ENCODE peak calls at places on chromosomes 5 and 9, in seven cellular contexts. G is CD8-positive, alpha-beta T cell; Z is adrenal gland; N is endothelial cell; I is HL-60; T is cardiac muscle cell; R is PC-9. F is an unnamed sample.

GRCh38 chr5:150238646-150239045 is 48.8 kb downstream of the SLC6A7 start:
- DNase-seq in G (no peak), Z (no peak), N (no peak), I (no peak), T (no peak), R (no peak), F (no peak)

GRCh38 chr9:37953775-37954437 is 50.0 kb upstream of the SLC25A51 start:
- DNase-seq in G (no peak), Z (peak; percentile 84), N (no peak), I (no peak), T (peak; percentile 89), R (peak; percentile 95), F (no peak)

GRCh38 chr5:172919525-172920446 is 39.4 kb upstream of the RPL26L1 start:
- DNase-seq in G (no peak), Z (peak; percentile 91), N (no peak), I (no peak), T (peak; percentile 67), R (no peak), F (no peak)

GRCh38 chr9:72909428-72909827 is 43.4 kb downstream of the ALDH1A1 start:
- DNase-seq in G (no peak), Z (no peak), N (no peak), I (no peak), T (no peak), R (no peak), F (no peak)

GRCh38 chr9:128102196-128102595 is 25.3 kb downstream of the PTGES2 start:
- DNase-seq in G (no peak), Z (no peak), N (no peak), I (no peak), T (no peak), R (no peak), F (no peak)

GRCh38 chr9:14058078-14058688 is 255.8 kb downstream of the NFIB start:
- DNase-seq in G (no peak), Z (no peak), N (no peak), I (no peak), T (no peak), R (no peak), F (no peak)

GRCh38 chr5:98065261-98065909 is 708.1 kb upstream of the RGMB start:
- DNase-seq in G (no peak), Z (no peak), N (no peak), I (no peak), T (no peak), R (no peak), F (no peak)

GRCh38 chr5:176405656-176406435 is 10.5 kb downstream of the CLTB start:
- DNase-seq in G (no peak), Z (no peak), N (peak; percentile 18), I (no peak), T (no peak), R (peak; percentile 25), F (no peak)

GRCh38 chr9:78973906-78974305 is 597.9 kb upstream of the TLE4 start:
- DNase-seq in G (no peak), Z (no peak), N (no peak), I (no peak), T (no peak), R (peak; percentile 41), F (no peak)

GRCh38 chr5:137325721-137326120 is 173.4 kb downstream of the SPOCK1 start:
- DNase-seq in G (no peak), Z (no peak), N (no peak), I (no peak), T (no peak), R (no peak), F (no peak)

GRCh38 chr5:36279054-36279698 is 22.5 kb downstream of the RANBP3L start:
- DNase-seq in G (no peak), Z (no peak), N (no peak), I (no peak), T (peak; percentile 56), R (no peak), F (no peak)

GRCh38 chr5:172901012-172901780 is 58.0 kb upstream of the RPL26L1 start:
- DNase-seq in G (no peak), Z (peak; percentile 65), N (no peak), I (no peak), T (peak; percentile 90), R (no peak), F (no peak)

GRCh38 chr5:149260761-149261160 is 10.9 kb upstream of the AFAP1L1 start:
- DNase-seq in G (no peak), Z (no peak), N (no peak), I (no peak), T (no peak), R (no peak), F (no peak)

GRCh38 chr5:55982957-55983381 is 11.8 kb downstream of the IL6ST start:
- DNase-seq in G (no peak), Z (no peak), N (no peak), I (no peak), T (no peak), R (no peak), F (no peak)

GRCh38 chr9:6692891-6693361 is 47.4 kb upstream of the GLDC start:
- DNase-seq in G (no peak), Z (no peak), N (no peak), I (no peak), T (no peak), R (no peak), F (no peak)

GRCh38 chr9:2809692-2810423 is 34.0 kb downstream of the PUM3 start:
- DNase-seq in G (no peak), Z (peak; percentile 35), N (no peak), I (no peak), T (peak; percentile 97), R (no peak), F (no peak)

GRCh38 chr5:103474671-103475070 is 87.9 kb downstream of the NUDT12 start:
- DNase-seq in G (no peak), Z (no peak), N (no peak), I (no peak), T (no peak), R (no peak), F (no peak)
- TF ChIP-seq CTCF in G (no peak), Z (no peak), N (no peak), I (no peak), T (peak; percentile 11), R (no peak), F (no peak)

GRCh38 chr9:20526500-20527319 is 95.6 kb downstream of the MLLT3 start:
- DNase-seq in G (no peak), Z (no peak), N (no peak), I (no peak), T (peak; percentile 21), R (peak; percentile 37), F (no peak)

GRCh38 chr9:20529837-20530236 is 92.5 kb downstream of the MLLT3 start:
- DNase-seq in G (no peak), Z (no peak), N (no peak), I (no peak), T (no peak), R (no peak), F (no peak)

GRCh38 chr9:20528253-20528652 is 94.0 kb downstream of the MLLT3 start:
- DNase-seq in G (no peak), Z (no peak), N (no peak), I (no peak), T (no peak), R (no peak), F (no peak)

GRCh38 chr9:20524776-20525175 is 97.5 kb downstream of the MLLT3 start:
- DNase-seq in G (no peak), Z (no peak), N (no peak), I (no peak), T (no peak), R (no peak), F (no peak)
- TF ChIP-seq CTCF in G (peak; percentile 22), Z (no peak), N (no peak), I (no peak), T (peak; percentile 31), R (peak; percentile 45), F (peak; percentile 38)

DNA sequence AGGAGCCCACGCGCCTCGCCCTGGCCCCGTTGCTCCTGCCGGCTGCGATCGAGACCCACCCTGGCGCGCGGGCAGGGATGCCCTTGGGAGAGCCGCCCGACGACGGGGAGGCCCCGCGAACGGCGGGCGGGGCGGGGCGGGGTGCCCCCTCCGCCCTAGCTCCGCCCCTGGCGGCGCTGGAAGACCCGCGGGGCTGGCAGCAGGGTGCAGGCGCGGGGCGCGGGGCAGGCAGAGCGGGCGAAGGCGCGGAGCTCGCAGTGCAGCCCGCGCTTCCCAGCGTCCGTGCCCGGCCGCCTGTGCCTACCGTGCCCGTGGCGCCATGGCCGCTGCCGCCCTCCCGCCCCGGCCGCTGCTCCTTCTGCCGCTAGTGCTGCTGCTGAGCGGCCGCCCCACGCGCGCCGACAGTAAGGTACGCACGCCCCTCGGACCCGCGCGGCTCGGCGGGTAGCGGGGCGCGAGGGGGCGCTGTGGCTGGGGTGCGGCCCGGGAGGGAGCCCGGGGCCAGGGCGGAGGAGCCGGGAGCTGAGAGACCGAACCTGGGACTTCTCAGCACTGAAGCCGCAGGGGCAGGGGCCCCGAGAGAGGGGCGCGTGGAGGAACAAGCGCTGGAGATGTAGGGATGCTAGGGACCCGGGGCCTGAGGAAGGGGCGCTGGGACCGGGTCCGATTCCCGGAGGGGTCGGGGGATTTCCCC is at the start of gene OLFML2A:
- DNase-seq in G (no peak), Z (no peak), N (peak; percentile 57), I (no peak), T (no peak), R (no peak), F (peak; percentile 31)
- TF ChIP-seq CTCF in G (no peak), Z (peak; percentile 30), N (peak; percentile 70), I (peak; percentile 8), T (peak; percentile 27), R (no peak), F (peak; percentile 57)

GRCh38 chr9:95498641-95499040 is 18.1 kb downstream of the PTCH1 start:
- DNase-seq in G (no peak), Z (no peak), N (no peak), I (no peak), T (no peak), R (no peak), F (no peak)
- TF ChIP-seq CTCF in G (no peak), Z (no peak), N (no peak), I (no peak), T (no peak), R (no peak), F (no peak)

F was measured in neural crest cell.